ENCODE peak calls at places on chromosome 21, in five cellular contexts. A, W, P, H and X are unnamed samples.

GRCh38 chr21:17476006-17476405 is 36.8 kb upstream of the CXADR start:
- DNase-seq in A (no peak), W (no peak), P (no peak), H (no peak), X (no peak)

GRCh38 chr21:43361493-43362296 is 65.2 kb downstream of the SIK1 start:
- DNase-seq in A (no peak), W (peak), P (peak), H (peak), X (no peak)

GRCh38 chr21:27219068-27219467 is 252.2 kb upstream of the ADAMTS5 start:
- DNase-seq in A (no peak), W (peak), P (peak), H (peak), X (no peak)

GRCh38 chr21:17823846-17824245 is 4.7 kb upstream of the C21orf91 start:
- DNase-seq in A (no peak), W (no peak), P (no peak), H (no peak), X (no peak)

GRCh38 chr21:38308010-38308784 is 51.4 kb downstream of the KCNJ15 start:
- DNase-seq in A (peak), W (no peak), P (peak), H (no peak), X (no peak)

GRCh38 chr21:40754466-40754865 is 92.5 kb downstream of the DSCAM start:
- DNase-seq in A (no peak), W (no peak), P (no peak), H (no peak), X (no peak)

GRCh38 chr21:25509862-25510261 is 97.4 kb downstream of the MRPL39 start:
- DNase-seq in A (no peak), W (no peak), P (no peak), H (no peak), X (no peak)

GRCh38 chr21:27372381-27372780 is 405.5 kb upstream of the ADAMTS5 start:
- DNase-seq in A (no peak), W (no peak), P (no peak), H (no peak), X (no peak)

GRCh38 chr21:19461481-19462205 is 1058.1 kb upstream of the TMPRSS15 start:
- DNase-seq in A (no peak), W (no peak), P (no peak), H (no peak), X (no peak)

GRCh38 chr21:38843806-38844479 is 38.2 kb downstream of the ETS2 start:
- DNase-seq in A (no peak), W (peak), P (peak), H (peak), X (no peak)

GRCh38 chr21:27572681-27573080 is 605.8 kb upstream of the ADAMTS5 start:
- DNase-seq in A (no peak), W (peak), P (peak), H (peak), X (no peak)

GRCh38 chr21:24727803-24728425 is 879.4 kb downstream of the MRPL39 start:
- DNase-seq in A (no peak), W (no peak), P (peak), H (no peak), X (no peak)

GRCh38 chr21:16773206-16773605 is 739.6 kb upstream of the CXADR start:
- DNase-seq in A (no peak), W (peak), P (peak), H (no peak), X (no peak)

GRCh38 chr21:26519142-26519541 is 53.9 kb downstream of the CYYR1 start:
- DNase-seq in A (no peak), W (no peak), P (no peak), H (no peak), X (no peak)

GRCh38 chr21:26948194-26948593 is 18.7 kb downstream of the ADAMTS5 start:
- DNase-seq in A (no peak), W (no peak), P (no peak), H (no peak), X (no peak)

GRCh38 chr21:14773777-14774345 is 227.7 kb upstream of the SAMSN1 start:
- DNase-seq in A (peak), W (peak), P (no peak), H (peak), X (no peak)

GRCh38 chr21:19065164-19065563 is 661.6 kb upstream of the TMPRSS15 start:
- DNase-seq in A (no peak), W (no peak), P (no peak), H (no peak), X (no peak)

GRCh38 chr21:27586326-27586725 is 619.4 kb upstream of the ADAMTS5 start:
- DNase-seq in A (no peak), W (no peak), P (peak), H (no peak), X (no peak)

GRCh38 chr21:33578214-33578613 is 10.3 kb downstream of the DONSON start:
- DNase-seq in A (no peak), W (no peak), P (peak), H (no peak), X (no peak)

GRCh38 chr21:20882462-20883415 is 115.5 kb upstream of the NCAM2 start:
- DNase-seq in A (peak), W (peak), P (peak), H (no peak), X (peak)
- TF ChIP-seq CTCF in A (peak), W (peak), P (peak), H (peak), X (peak)

GRCh38 chr21:23131177-23131576 is 2133.0 kb downstream of the NCAM2 start:
- DNase-seq in A (peak), W (no peak), P (no peak), H (no peak), X (no peak)
- TF ChIP-seq CTCF in A (peak), W (no peak), P (no peak), H (no peak), X (no peak)

DNA sequence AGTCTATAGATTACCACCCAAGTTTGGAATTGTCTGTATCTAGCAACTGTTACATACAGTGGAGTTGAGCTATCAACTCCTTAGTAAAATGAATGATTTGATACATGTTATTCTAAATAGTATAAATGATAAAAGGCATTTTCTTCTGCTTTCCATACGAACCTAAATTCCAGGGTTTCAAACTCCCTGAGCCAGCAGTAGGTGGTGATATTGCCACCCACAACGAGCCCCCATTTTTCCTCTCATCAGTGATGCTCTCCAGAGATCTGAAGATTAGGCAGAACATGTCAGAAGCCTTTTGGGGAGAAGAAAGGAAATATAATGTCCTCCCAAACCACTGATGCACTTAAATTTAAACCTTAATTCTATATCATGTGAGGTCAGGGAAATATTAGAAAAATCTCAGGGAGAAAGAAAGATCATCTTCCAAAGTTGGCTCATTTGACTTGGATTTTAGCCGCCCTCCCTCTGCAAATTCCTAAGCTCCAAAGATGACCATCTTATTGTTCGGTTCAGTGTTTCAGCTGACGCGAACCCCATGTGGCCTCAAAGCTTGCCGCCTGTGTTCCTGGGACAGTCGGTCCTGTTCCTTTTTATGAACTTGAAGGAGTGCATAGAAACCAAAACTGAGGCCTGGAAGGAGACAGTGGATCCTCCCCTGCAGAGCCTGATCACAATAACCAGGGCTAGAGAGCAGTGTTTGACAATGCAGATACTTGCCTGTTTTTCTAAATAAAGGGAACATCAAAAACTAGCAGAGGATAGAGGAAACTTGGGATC is 2.3 kb downstream of the EVA1C start:
- DNase-seq in A (peak), W (peak), P (peak), H (peak), X (no peak)
- TF ChIP-seq CTCF in A (no peak), W (peak), P (peak), H (peak), X (no peak)

DNA sequence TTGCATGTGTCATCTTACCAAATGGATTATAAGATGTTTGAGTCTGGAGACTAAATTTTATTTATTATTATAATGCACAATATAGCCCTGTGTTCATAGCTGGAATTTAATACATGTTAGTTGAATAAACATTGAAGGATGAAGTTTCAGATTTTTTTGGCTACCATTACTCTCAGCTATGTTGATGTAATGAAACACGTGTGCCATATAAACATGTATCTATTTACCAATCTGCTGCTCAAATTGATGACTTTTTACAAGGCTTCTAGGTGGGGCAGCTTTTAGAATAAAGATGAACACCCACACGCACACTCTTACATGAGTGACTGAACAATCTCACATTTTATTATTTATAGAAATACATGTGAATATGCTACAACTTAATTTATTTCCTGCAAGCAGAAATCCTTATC is 102.0 kb downstream of the RUNX1 start:
- DNase-seq in A (no peak), W (no peak), P (peak), H (no peak), X (no peak)
- TF ChIP-seq CTCF in A (no peak), W (no peak), P (no peak), H (no peak), X (no peak)

GRCh38 chr21:37079211-37079824 is 6.3 kb downstream of the TTC3 start:
- DNase-seq in A (no peak), W (no peak), P (no peak), H (no peak), X (no peak)
- TF ChIP-seq CTCF in A (peak), W (peak), P (no peak), H (peak), X (no peak)

GRCh38 chr21:44574457-44575306 is 1.2 kb downstream of the KRTAP10-4 start:
- DNase-seq in A (no peak), W (no peak), P (no peak), H (no peak), X (no peak)
- TF ChIP-seq CTCF in A (peak), W (no peak), P (no peak), H (peak), X (no peak)

GRCh38 chr21:45330851-45331261 is 43.2 kb upstream of the POFUT2 start:
- DNase-seq in A (no peak), W (no peak), P (no peak), H (no peak), X (no peak)
- TF ChIP-seq CTCF in A (no peak), W (no peak), P (no peak), H (no peak), X (no peak)

DNA sequence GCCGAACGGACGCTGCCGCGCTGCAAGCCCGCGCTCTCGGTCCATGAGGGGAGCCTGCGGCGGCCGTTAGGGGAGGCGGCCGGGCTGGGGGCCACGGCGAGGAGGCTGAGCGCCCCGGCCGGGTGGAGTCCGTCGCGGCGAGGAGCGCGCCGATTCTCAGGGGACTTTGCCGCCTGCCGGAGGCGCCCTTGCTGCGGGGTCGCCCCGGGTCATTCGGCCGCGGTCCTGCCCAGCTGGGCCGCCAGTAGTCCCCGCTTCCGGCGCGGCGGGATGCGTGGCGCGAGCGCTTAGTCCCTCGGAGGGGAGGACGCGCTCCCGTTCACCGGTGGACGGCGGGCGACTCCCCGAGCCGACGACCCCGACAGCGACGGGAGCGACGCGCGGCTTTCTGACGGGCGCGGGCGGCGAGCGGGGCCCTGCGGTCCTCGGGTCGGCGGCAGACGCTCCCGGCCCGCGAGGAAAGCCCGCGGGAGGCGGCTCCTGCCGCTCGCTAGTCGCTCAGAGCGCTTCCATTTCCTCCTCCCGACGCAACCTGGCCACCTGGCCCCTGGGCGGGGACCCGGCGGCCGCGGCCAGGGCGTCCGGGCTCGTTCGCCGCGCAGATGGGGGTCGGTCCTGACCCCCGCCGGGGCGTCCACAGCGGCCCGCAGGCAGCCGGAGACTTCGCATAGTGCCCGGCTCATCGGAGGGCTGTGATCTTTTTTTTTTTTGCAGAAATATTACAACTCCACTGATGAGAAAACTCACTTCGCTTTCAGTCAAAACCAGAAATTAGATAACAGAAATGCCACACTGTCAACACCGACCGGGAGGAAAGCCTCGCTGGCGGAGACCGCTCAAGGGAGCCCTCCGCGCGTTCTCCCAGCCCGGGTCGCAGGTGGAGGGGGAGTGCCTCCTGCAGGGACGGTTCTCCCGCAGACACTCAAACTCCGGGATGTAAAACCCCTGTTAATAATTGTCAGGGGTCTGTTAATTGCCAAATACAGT is 640 bp upstream of the ZBTB21 start:
- DNase-seq in A (peak), W (no peak), P (no peak), H (peak), X (no peak)
- TF ChIP-seq CTCF in A (peak), W (no peak), P (peak), H (no peak), X (no peak)